ENCODE peak calls at places on chromosomes 6 and 20, in nine cellular contexts. V, S, Y, C, U, N, Q, D and A are unnamed samples.

GRCh38 chr20:40276291-40276690 is 412.7 kb downstream of the MAFB start:
- DNase-seq in V (no peak), S (no peak), Y (no peak), C (no peak), U (no peak), N (no peak), Q (no peak), D (no peak), A (no peak)

GRCh38 chr6:27374824-27375612 is 13.5 kb upstream of the ZNF391 start:
- DNase-seq in V (peak), S (peak), Y (peak), C (peak), U (peak), N (peak), Q (no peak), D (peak), A (no peak)

GRCh38 chr6:31765910-31766794 is 3.7 kb downstream of the SAPCD1 start:
- DNase-seq in V (no peak), S (no peak), Y (no peak), C (no peak), U (no peak), N (no peak), Q (no peak), D (no peak), A (no peak)

GRCh38 chr6:75118925-75119515 is 86.8 kb downstream of the COL12A1 start:
- DNase-seq in V (no peak), S (no peak), Y (no peak), C (no peak), U (no peak), N (no peak), Q (no peak), D (no peak), A (no peak)

GRCh38 chr6:154579046-154579823 is 68.8 kb upstream of the CNKSR3 start:
- DNase-seq in V (no peak), S (no peak), Y (no peak), C (peak), U (no peak), N (no peak), Q (no peak), D (no peak), A (no peak)

GRCh38 chr6:83844170-83844569 is 9.0 kb upstream of the RIPPLY2 start:
- DNase-seq in V (no peak), S (no peak), Y (no peak), C (no peak), U (no peak), N (no peak), Q (no peak), D (no peak), A (no peak)

GRCh38 chr20:37990571-37991151 is 42.6 kb downstream of the TTI1 start:
- DNase-seq in V (peak), S (no peak), Y (peak), C (peak), U (peak), N (peak), Q (peak), D (peak), A (no peak)

GRCh38 chr6:45415315-45415714 is 37.6 kb upstream of the SUPT3H start:
- DNase-seq in V (no peak), S (no peak), Y (no peak), C (no peak), U (no peak), N (no peak), Q (no peak), D (no peak), A (no peak)

GRCh38 chr6:42984924-42985475 is 630 bp downstream of the PPP2R5D start:
- DNase-seq in V (no peak), S (no peak), Y (no peak), C (peak), U (no peak), N (no peak), Q (peak), D (no peak), A (peak)

GRCh38 chr20:52539891-52540290 is 348.3 kb upstream of the ZFP64 start:
- DNase-seq in V (no peak), S (no peak), Y (no peak), C (no peak), U (no peak), N (no peak), Q (no peak), D (no peak), A (no peak)

GRCh38 chr6:15264902-15265761 is 19.3 kb downstream of the JARID2 start:
- DNase-seq in V (no peak), S (peak), Y (no peak), C (peak), U (no peak), N (no peak), Q (peak), D (no peak), A (no peak)

GRCh38 chr6:87115402-87116135 is 20.7 kb upstream of the CGA start:
- DNase-seq in V (no peak), S (no peak), Y (no peak), C (no peak), U (no peak), N (no peak), Q (no peak), D (no peak), A (no peak)

GRCh38 chr6:116580198-116580597 is 8.9 kb downstream of the RWDD1 start:
- DNase-seq in V (no peak), S (no peak), Y (no peak), C (peak), U (no peak), N (no peak), Q (peak), D (no peak), A (no peak)

GRCh38 chr6:107068691-107069630 is 41.0 kb downstream of the MTRES1 start:
- DNase-seq in V (no peak), S (no peak), Y (no peak), C (no peak), U (no peak), N (no peak), Q (no peak), D (no peak), A (no peak)

GRCh38 chr6:24464253-24465038 is 24.9 kb downstream of the GPLD1 start:
- DNase-seq in V (no peak), S (no peak), Y (no peak), C (no peak), U (no peak), N (no peak), Q (no peak), D (no peak), A (no peak)

GRCh38 chr6:135323202-135323668 is 142.1 kb downstream of the MYB start:
- DNase-seq in V (no peak), S (no peak), Y (no peak), C (no peak), U (peak), N (no peak), Q (no peak), D (peak), A (peak)

GRCh38 chr6:100913400-100914276 is 32.5 kb upstream of the ASCC3 start:
- DNase-seq in V (no peak), S (no peak), Y (no peak), C (no peak), U (peak), N (no peak), Q (no peak), D (no peak), A (no peak)

GRCh38 chr6:14922706-14923105 is 323.2 kb upstream of the JARID2 start:
- DNase-seq in V (no peak), S (no peak), Y (no peak), C (no peak), U (no peak), N (no peak), Q (no peak), D (no peak), A (no peak)

GRCh38 chr20:137668-138131 is 4.7 kb upstream of the DEFB126 start:
- DNase-seq in V (no peak), S (no peak), Y (no peak), C (peak), U (no peak), N (no peak), Q (no peak), D (no peak), A (peak)

GRCh38 chr6:2396292-2396691 is 150.9 kb upstream of the GMDS start:
- DNase-seq in V (no peak), S (no peak), Y (no peak), C (no peak), U (no peak), N (no peak), Q (no peak), D (no peak), A (no peak)

GRCh38 chr6:36018339-36018738 is 6.1 kb downstream of the SLC26A8 start:
- DNase-seq in V (no peak), S (no peak), Y (no peak), C (no peak), U (no peak), N (no peak), Q (no peak), D (no peak), A (no peak)

GRCh38 chr6:44474643-44475042 is 87.1 kb downstream of the CDC5L start:
- DNase-seq in V (no peak), S (no peak), Y (no peak), C (no peak), U (no peak), N (no peak), Q (no peak), D (no peak), A (no peak)

GRCh38 chr6:127564761-127565160 is 12.2 kb upstream of the C6orf58 start:
- DNase-seq in V (no peak), S (no peak), Y (no peak), C (no peak), U (no peak), N (no peak), Q (no peak), D (no peak), A (no peak)

GRCh38 chr6:130906736-130907381 is 79.7 kb downstream of the SMLR1 start:
- DNase-seq in V (no peak), S (no peak), Y (no peak), C (peak), U (peak), N (no peak), Q (no peak), D (no peak), A (no peak)